ENCODE peak calls at places on chromosomes 6 and 20, in seven cellular contexts. U is progenitor cell of endocrine pancreas, G is thyroid gland, X is mesothelial cell of epicardium, Z is HFFc6, S is hepatocyte, W is brain microvascular endothelial cell. J is an unnamed sample.

GRCh38 chr20:53678990-53679596 is 85.5 kb upstream of the ZNF217 start:
- DNase-seq in U (no peak), G (no peak), X (no peak), Z (no peak), S (no peak), W (no peak), J (no peak)

GRCh38 chr20:6705106-6705766 is 62.2 kb upstream of the BMP2 start:
- DNase-seq in U (no peak), G (no peak), X (no peak), Z (no peak), S (no peak), W (peak; percentile 67), J (no peak)

GRCh38 chr6:159079367-159079766 is 34.6 kb upstream of the TAGAP start:
- DNase-seq in U (no peak), G (no peak), X (no peak), Z (no peak), S (no peak), W (no peak), J (peak; percentile 51)

GRCh38 chr6:158900614-158901312 is 81.6 kb upstream of the EZR start:
- DNase-seq in U (no peak), G (no peak), X (no peak), Z (no peak), S (no peak), W (no peak), J (no peak)

GRCh38 chr6:155103816-155104366 is 108.8 kb downstream of the TIAM2 start:
- DNase-seq in U (no peak), G (no peak), X (no peak), Z (no peak), S (no peak), W (peak; percentile 51), J (peak; percentile 48)

GRCh38 chr6:35648203-35648602 is 40.5 kb downstream of the FKBP5 start:
- DNase-seq in U (no peak), G (no peak), X (no peak), Z (no peak), S (no peak), W (no peak), J (no peak)

GRCh38 chr20:49983123-49983847 is 505 bp downstream of the SNAI1 start:
- DNase-seq in U (no peak), G (no peak), X (no peak), Z (no peak), S (no peak), W (no peak), J (no peak)

GRCh38 chr6:43077981-43078411 is 1.9 kb downstream of the PTK7 start:
- DNase-seq in U (no peak), G (no peak), X (no peak), Z (peak; percentile 53), S (no peak), W (no peak), J (no peak)

GRCh38 chr20:5353624-5354496 is 37.1 kb upstream of the PROKR2 start:
- DNase-seq in U (no peak), G (no peak), X (no peak), Z (peak; percentile 57), S (peak; percentile 17), W (peak; percentile 43), J (no peak)

GRCh38 chr20:17958326-17959256 is 10.0 kb downstream of the SNX5 start:
- DNase-seq in U (no peak), G (no peak), X (no peak), Z (peak; percentile 32), S (peak; percentile 39), W (no peak), J (no peak)

GRCh38 chr6:36296240-36296639 is 26.4 kb downstream of the PNPLA1 start:
- DNase-seq in U (no peak), G (no peak), X (no peak), Z (no peak), S (no peak), W (no peak), J (no peak)

GRCh38 chr6:7505196-7505699 is 36.2 kb upstream of the DSP start:
- DNase-seq in U (no peak), G (peak; percentile 83), X (peak; percentile 47), Z (peak; percentile 79), S (peak; percentile 88), W (peak; percentile 85), J (no peak)

GRCh38 chr6:90425161-90425641 is 128.6 kb upstream of the BACH2 start:
- DNase-seq in U (no peak), G (no peak), X (no peak), Z (no peak), S (no peak), W (no peak), J (no peak)

GRCh38 chr20:768426-768978 is at the start of gene SLC52A3:
- DNase-seq in U (peak; percentile 19), G (no peak), X (no peak), Z (no peak), S (peak; percentile 58), W (no peak), J (no peak)

GRCh38 chr6:136463796-136464542 is 86.3 kb downstream of the MAP7 start:
- DNase-seq in U (no peak), G (peak; percentile 42), X (no peak), Z (no peak), S (no peak), W (no peak), J (no peak)

GRCh38 chr6:22779062-22779461 is 209.7 kb downstream of the HDGFL1 start:
- DNase-seq in U (no peak), G (no peak), X (no peak), Z (no peak), S (no peak), W (no peak), J (no peak)

GRCh38 chr20:13231031-13231752 is 10.1 kb downstream of the ISM1 start:
- DNase-seq in U (no peak), G (no peak), X (no peak), Z (peak; percentile 2), S (no peak), W (peak; percentile 73), J (no peak)

GRCh38 chr6:10030942-10031537 is 383.8 kb downstream of the TFAP2A start:
- DNase-seq in U (no peak), G (no peak), X (no peak), Z (peak; percentile 12), S (peak; percentile 14), W (no peak), J (no peak)

GRCh38 chr20:33178726-33179125 is 10.8 kb downstream of the BPIFA2 start:
- DNase-seq in U (no peak), G (peak; percentile 78), X (no peak), Z (no peak), S (peak; percentile 67), W (no peak), J (no peak)

GRCh38 chr6:24932832-24933231 is 2.9 kb downstream of the RIPOR2 start:
- DNase-seq in U (no peak), G (no peak), X (no peak), Z (no peak), S (no peak), W (no peak), J (no peak)

GRCh38 chr20:44765647-44766367 is 20.1 kb downstream of the KCNK15 start:
- DNase-seq in U (no peak), G (no peak), X (no peak), Z (no peak), S (no peak), W (no peak), J (no peak)

GRCh38 chr6:158039178-158039557 is 57.5 kb downstream of the SYNJ2 start:
- DNase-seq in U (no peak), G (no peak), X (no peak), Z (no peak), S (peak; percentile 27), W (peak; percentile 67), J (no peak)

GRCh38 chr20:38231786-38232130 is 28.8 kb downstream of the KIAA1755 start:
- DNase-seq in U (no peak), G (no peak), X (no peak), Z (no peak), S (no peak), W (peak; percentile 72), J (no peak)

GRCh38 chr6:127288705-127289104 is 22.0 kb downstream of the RNF146 start:
- DNase-seq in U (no peak), G (no peak), X (no peak), Z (no peak), S (no peak), W (no peak), J (no peak)

GRCh38 chr20:44745560-44746366 is at the start of gene KCNK15:
- DNase-seq in U (peak; percentile 24), G (peak; percentile 44), X (peak; percentile 56), Z (no peak), S (peak; percentile 60), W (no peak), J (no peak)

GRCh38 chr20:19138758-19139157 is 73.7 kb upstream of the SLC24A3 start:
- DNase-seq in U (no peak), G (no peak), X (no peak), Z (no peak), S (no peak), W (no peak), J (no peak)

GRCh38 chr6:79762370-79762769 is 131.2 kb downstream of the SH3BGRL2 start:
- DNase-seq in U (no peak), G (no peak), X (no peak), Z (peak; percentile 7), S (no peak), W (peak; percentile 7), J (no peak)
- TF ChIP-seq CTCF in U (peak; percentile 47), G (no peak), X (no peak), Z (peak; percentile 48), S (peak; percentile 34), W (peak; percentile 55), J (peak; percentile 35)

GRCh38 chr6:41428402-41428994 is 93.1 kb downstream of the NCR2 start:
- DNase-seq in U (no peak), G (no peak), X (no peak), Z (no peak), S (peak; percentile 56), W (no peak), J (no peak)
- TF ChIP-seq CTCF in U (no peak), G (no peak), X (no peak), Z (no peak), S (no peak), W (no peak), J (no peak)

GRCh38 chr20:25692499-25692898 is 4.2 kb downstream of the ZNF337 start:
- DNase-seq in U (no peak), G (no peak), X (no peak), Z (peak; percentile 22), S (no peak), W (no peak), J (no peak)
- TF ChIP-seq CTCF in U (no peak), G (no peak), X (no peak), Z (peak; percentile 62), S (no peak), W (no peak), J (no peak)

DNA sequence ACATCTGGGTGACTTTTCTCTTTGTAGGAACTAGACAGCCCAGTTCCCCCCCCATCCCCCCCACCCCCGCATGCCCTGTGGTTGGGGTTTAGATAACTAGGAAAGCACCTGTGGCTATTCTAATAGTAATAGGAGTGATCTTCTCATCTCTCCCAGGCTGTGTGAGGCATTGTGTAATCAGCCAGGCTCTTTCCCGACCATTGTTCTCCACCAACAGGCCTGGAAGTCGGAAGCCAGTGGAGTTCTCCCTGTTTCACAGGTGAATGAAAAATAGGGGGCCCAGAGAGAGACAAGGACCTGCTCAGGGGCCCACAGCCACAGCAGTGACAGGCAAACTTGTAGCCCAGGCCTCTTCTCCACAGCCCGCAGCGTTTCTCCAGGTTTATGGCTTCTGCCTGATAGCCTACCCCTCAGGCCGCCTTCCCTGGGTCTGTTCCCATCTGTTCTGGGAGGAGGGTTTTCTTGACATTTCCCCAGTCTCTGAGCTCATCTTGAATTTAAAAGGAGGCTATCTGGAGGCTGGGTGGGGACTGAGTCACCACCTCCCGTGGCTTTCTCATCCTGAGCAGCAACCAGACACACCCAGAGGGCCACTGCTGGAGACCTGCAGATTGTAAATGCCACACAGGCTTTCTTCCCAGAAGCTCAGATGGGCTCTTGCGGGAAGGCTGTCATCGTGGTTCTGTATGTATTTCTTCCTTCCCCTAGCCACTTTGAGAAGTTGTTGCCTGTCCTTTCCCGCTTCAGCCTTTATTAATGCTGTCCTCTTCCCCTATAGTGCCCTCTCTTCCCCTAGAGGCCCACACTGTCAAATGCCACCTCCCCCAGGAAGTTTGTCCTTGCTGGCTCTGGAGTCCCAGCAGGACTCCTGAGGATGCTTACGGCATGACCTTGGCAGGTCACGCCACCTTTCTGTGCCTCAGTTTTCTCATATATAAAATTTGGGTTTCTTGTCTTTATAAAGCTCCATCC is 75.9 kb upstream of the MYL9 start:
- DNase-seq in U (no peak), G (no peak), X (no peak), Z (peak; percentile 92), S (peak; percentile 70), W (peak; percentile 86), J (peak; percentile 87)
- TF ChIP-seq CTCF in U (no peak), G (no peak), X (no peak), Z (peak; percentile 37), S (no peak), W (no peak), J (no peak)